ENCODE peak calls at places on chromosomes 3 and 15, in six cellular contexts. One of them, this sample, is unnamed.

GRCh38 chr3:117722856-117723255 is 1013.3 kb downstream of the TUSC7 start:
- DNase-seq in heart left ventricle: no peak
- DNase-seq in sigmoid colon: no peak
- DNase-seq in lower leg skin: peak
- DNase-seq in Peyer's patch: no peak
- DNase-seq in gastrocnemius medialis: no peak
- DNase-seq in this sample: no peak

GRCh38 chr15:56537881-56538280 is 72.9 kb upstream of the MNS1 start:
- DNase-seq in gastrocnemius medialis: peak
- DNase-seq in sigmoid colon: no peak
- DNase-seq in lower leg skin: no peak
- DNase-seq in heart left ventricle: no peak
- DNase-seq in Peyer's patch: no peak
- DNase-seq in this sample: no peak

GRCh38 chr3:58177747-58178527 is 32.8 kb downstream of the DNASE1L3 start:
- DNase-seq in heart left ventricle: peak
- DNase-seq in Peyer's patch: peak
- DNase-seq in sigmoid colon: peak
- DNase-seq in lower leg skin: peak
- DNase-seq in gastrocnemius medialis: peak
- DNase-seq in this sample: no peak

GRCh38 chr3:72334681-72335457 is 513.4 kb downstream of the SHQ1 start:
- DNase-seq in Peyer's patch: no peak
- DNase-seq in sigmoid colon: no peak
- DNase-seq in heart left ventricle: no peak
- DNase-seq in gastrocnemius medialis: no peak
- DNase-seq in lower leg skin: no peak
- DNase-seq in this sample: no peak

GRCh38 chr3:146577662-146578061 is 27.5 kb downstream of the PLSCR5 start:
- DNase-seq in lower leg skin: no peak
- DNase-seq in Peyer's patch: no peak
- DNase-seq in sigmoid colon: no peak
- DNase-seq in heart left ventricle: no peak
- DNase-seq in gastrocnemius medialis: no peak
- DNase-seq in this sample: no peak

GRCh38 chr15:51846463-51847230 is 17.2 kb downstream of the TMOD3 start:
- DNase-seq in gastrocnemius medialis: no peak
- DNase-seq in heart left ventricle: no peak
- DNase-seq in lower leg skin: no peak
- DNase-seq in Peyer's patch: no peak
- DNase-seq in sigmoid colon: no peak
- DNase-seq in this sample: no peak

GRCh38 chr3:131975047-131975446 is 59.8 kb downstream of the CPNE4 start:
- DNase-seq in heart left ventricle: no peak
- DNase-seq in Peyer's patch: no peak
- DNase-seq in gastrocnemius medialis: no peak
- DNase-seq in sigmoid colon: no peak
- DNase-seq in lower leg skin: no peak
- DNase-seq in this sample: no peak

GRCh38 chr3:105195260-105195659 is 171.4 kb upstream of the ALCAM start:
- DNase-seq in gastrocnemius medialis: no peak
- DNase-seq in Peyer's patch: no peak
- DNase-seq in lower leg skin: no peak
- DNase-seq in sigmoid colon: no peak
- DNase-seq in heart left ventricle: no peak
- DNase-seq in this sample: no peak

GRCh38 chr3:33481018-33481621 is 40.9 kb upstream of the UBP1 start:
- DNase-seq in sigmoid colon: no peak
- DNase-seq in Peyer's patch: no peak
- DNase-seq in lower leg skin: no peak
- DNase-seq in gastrocnemius medialis: no peak
- DNase-seq in heart left ventricle: no peak
- DNase-seq in this sample: no peak

GRCh38 chr3:72379500-72380187 is 468.6 kb downstream of the SHQ1 start:
- DNase-seq in heart left ventricle: no peak
- DNase-seq in lower leg skin: no peak
- DNase-seq in Peyer's patch: no peak
- DNase-seq in sigmoid colon: no peak
- DNase-seq in gastrocnemius medialis: no peak
- DNase-seq in this sample: no peak

GRCh38 chr3:46575577-46576222 is 9.6 kb upstream of the LRRC2 start:
- DNase-seq in lower leg skin: no peak
- DNase-seq in gastrocnemius medialis: no peak
- DNase-seq in heart left ventricle: no peak
- DNase-seq in Peyer's patch: no peak
- DNase-seq in sigmoid colon: no peak
- DNase-seq in this sample: no peak
- TF ChIP-seq POLR2A in lower leg skin: no peak
- TF ChIP-seq POLR2A in gastrocnemius medialis: no peak
- TF ChIP-seq POLR2A in heart left ventricle: no peak
- TF ChIP-seq POLR2A in Peyer's patch: no peak
- TF ChIP-seq POLR2A in sigmoid colon: no peak
- TF ChIP-seq POLR2A in this sample: no peak

GRCh38 chr3:4429648-4430350 is 37.3 kb downstream of the SUMF1 start:
- DNase-seq in lower leg skin: no peak
- DNase-seq in heart left ventricle: no peak
- DNase-seq in sigmoid colon: no peak
- DNase-seq in Peyer's patch: no peak
- DNase-seq in gastrocnemius medialis: no peak
- DNase-seq in this sample: no peak
- TF ChIP-seq CTCF in lower leg skin: no peak
- TF ChIP-seq CTCF in heart left ventricle: no peak
- TF ChIP-seq CTCF in sigmoid colon: no peak
- TF ChIP-seq CTCF in Peyer's patch: no peak
- TF ChIP-seq CTCF in gastrocnemius medialis: no peak
- TF ChIP-seq CTCF in this sample: no peak

GRCh38 chr3:50616770-50617095 is 218 bp upstream of the MAPKAPK3 start:
- DNase-seq in Peyer's patch: peak
- DNase-seq in heart left ventricle: peak
- DNase-seq in sigmoid colon: peak
- DNase-seq in gastrocnemius medialis: peak
- DNase-seq in lower leg skin: peak
- DNase-seq in this sample: no peak
- TF ChIP-seq POLR2A in Peyer's patch: peak
- TF ChIP-seq POLR2A in heart left ventricle: no peak
- TF ChIP-seq POLR2A in sigmoid colon: no peak
- TF ChIP-seq POLR2A in gastrocnemius medialis: no peak
- TF ChIP-seq POLR2A in lower leg skin: no peak
- TF ChIP-seq POLR2A in this sample: peak

DNA sequence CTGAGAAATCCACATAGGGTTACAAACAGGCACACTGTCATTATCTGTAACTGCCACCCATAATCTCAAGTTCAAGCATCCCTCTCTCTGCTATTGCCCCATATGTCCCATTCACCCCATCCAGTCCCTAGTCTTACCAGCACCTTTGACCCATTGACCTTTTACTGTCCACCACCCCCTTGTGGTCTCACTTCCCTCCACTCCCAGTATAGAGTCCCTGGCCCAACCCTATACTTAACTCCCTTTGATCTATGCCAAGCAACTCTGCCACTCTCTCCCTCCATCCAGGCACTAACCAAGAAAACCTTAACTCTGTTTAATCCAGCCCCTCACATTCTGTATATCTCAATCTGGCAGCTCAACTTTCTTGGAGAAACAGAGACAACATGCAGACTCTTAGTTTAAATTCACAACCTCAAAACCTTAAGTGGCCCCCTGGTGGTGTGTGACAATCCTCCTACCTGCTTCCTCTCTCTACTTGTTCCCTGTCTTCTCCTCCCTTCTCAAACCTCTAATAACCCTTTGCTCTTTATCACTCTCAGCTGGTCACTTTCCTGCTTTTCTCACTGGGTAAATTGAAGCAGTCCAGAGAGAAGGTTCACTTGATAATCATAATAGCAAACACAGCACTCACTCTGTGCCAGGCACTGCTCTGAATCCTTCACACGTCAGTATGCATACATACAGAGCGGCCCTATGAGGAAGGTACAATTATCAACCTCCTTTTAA is 162.7 kb downstream of the STT3B start:
- DNase-seq in gastrocnemius medialis: no peak
- DNase-seq in heart left ventricle: no peak
- DNase-seq in sigmoid colon: no peak
- DNase-seq in lower leg skin: no peak
- DNase-seq in Peyer's patch: no peak
- DNase-seq in this sample: no peak
- TF ChIP-seq CTCF in gastrocnemius medialis: no peak
- TF ChIP-seq CTCF in heart left ventricle: peak
- TF ChIP-seq CTCF in sigmoid colon: no peak
- TF ChIP-seq CTCF in lower leg skin: no peak
- TF ChIP-seq CTCF in Peyer's patch: peak
- TF ChIP-seq CTCF in this sample: no peak

GRCh38 chr15:74408815-74409214 is 24.9 kb downstream of the SEMA7A start:
- DNase-seq in gastrocnemius medialis: no peak
- DNase-seq in lower leg skin: no peak
- DNase-seq in sigmoid colon: no peak
- DNase-seq in Peyer's patch: no peak
- DNase-seq in heart left ventricle: no peak
- DNase-seq in this sample: no peak
- TF ChIP-seq POLR2A in gastrocnemius medialis: no peak
- TF ChIP-seq POLR2A in lower leg skin: no peak
- TF ChIP-seq POLR2A in sigmoid colon: no peak
- TF ChIP-seq POLR2A in Peyer's patch: no peak
- TF ChIP-seq POLR2A in heart left ventricle: no peak
- TF ChIP-seq POLR2A in this sample: no peak

This sample was measured in vagina.